ENCODE peak calls at places on chromosomes 6 and 20, in five cellular contexts. K, Q, X, I and N are unnamed samples.

GRCh38 chr6:37653933-37654565 is 43.6 kb downstream of the MDGA1 start:
- DNase-seq in K (no peak), Q (peak; percentile 85), X (peak; percentile 61), I (no peak), N (peak; percentile 68)

GRCh38 chr6:170209354-170210025 is 81.4 kb downstream of the DLL1 start:
- DNase-seq in K (no peak), Q (no peak), X (no peak), I (no peak), N (no peak)

GRCh38 chr6:38797391-38797790 is 82.3 kb downstream of the DNAH8 start:
- DNase-seq in K (no peak), Q (no peak), X (no peak), I (no peak), N (no peak)

GRCh38 chr6:37373822-37374514 is 20.2 kb downstream of the RNF8 start:
- DNase-seq in K (no peak), Q (no peak), X (no peak), I (no peak), N (no peak)

GRCh38 chr6:44456070-44456965 is 68.8 kb downstream of the CDC5L start:
- DNase-seq in K (peak; percentile 38), Q (peak; percentile 76), X (peak; percentile 75), I (peak; percentile 65), N (peak; percentile 52)

GRCh38 chr6:80540700-80541099 is 434.2 kb downstream of the BCKDHB start:
- DNase-seq in K (no peak), Q (no peak), X (no peak), I (no peak), N (peak; percentile 5)

GRCh38 chr20:62972270-62973032 is 19.9 kb downstream of the SLC17A9 start:
- DNase-seq in K (peak; percentile 81), Q (peak; percentile 98), X (peak; percentile 66), I (peak; percentile 92), N (peak; percentile 69)

GRCh38 chr6:42088101-42088591 is 37.8 kb downstream of the TAF8 start:
- DNase-seq in K (no peak), Q (no peak), X (no peak), I (no peak), N (peak; percentile 84)

GRCh38 chr6:82176616-82177015 is 70.9 kb downstream of the IBTK start:
- DNase-seq in K (no peak), Q (no peak), X (no peak), I (no peak), N (no peak)